ENCODE peak calls at places on chromosomes 11 and 22, in ten cellular contexts. W, U, G, K, Y, L, R, N, V and B are unnamed samples.

GRCh38 chr11:60995798-60996197 is 24.3 kb downstream of the CD6 start:
- DNase-seq in W (no peak), U (no peak), G (no peak), K (no peak), Y (no peak), L (no peak), R (no peak), N (no peak), V (no peak), B (no peak)

GRCh38 chr22:46934746-46935491 is 172.5 kb downstream of the TBC1D22A start:
- DNase-seq in W (peak; percentile 56), U (peak; percentile 55), G (no peak), K (peak; percentile 96), Y (no peak), L (no peak), R (no peak), N (no peak), V (no peak), B (peak; percentile 97)

GRCh38 chr11:12472401-12473065 is 95.2 kb downstream of the PARVA start:
- DNase-seq in W (no peak), U (no peak), G (peak; percentile 38), K (no peak), Y (no peak), L (no peak), R (no peak), N (no peak), V (no peak), B (no peak)

GRCh38 chr11:68686486-68686885 is 2.1 kb downstream of the GAL start:
- DNase-seq in W (no peak), U (no peak), G (no peak), K (no peak), Y (no peak), L (no peak), R (no peak), N (no peak), V (no peak), B (no peak)

GRCh38 chr11:1544536-1544935 is 27.5 kb downstream of the DUSP8 start:
- DNase-seq in W (no peak), U (no peak), G (no peak), K (no peak), Y (peak; percentile 3), L (no peak), R (no peak), N (no peak), V (no peak), B (no peak)

GRCh38 chr22:46663001-46663400 is 42.8 kb downstream of the GRAMD4 start:
- DNase-seq in W (no peak), U (no peak), G (no peak), K (no peak), Y (no peak), L (no peak), R (no peak), N (no peak), V (no peak), B (no peak)

GRCh38 chr11:6576471-6577373 is 26.7 kb downstream of the RRP8 start:
- DNase-seq in W (no peak), U (no peak), G (no peak), K (peak; percentile 66), Y (no peak), L (no peak), R (no peak), N (no peak), V (peak; percentile 95), B (peak; percentile 31)

GRCh38 chr11:6862961-6863360 is at the start of gene OR10A2:
- DNase-seq in W (no peak), U (no peak), G (no peak), K (peak; percentile 12), Y (no peak), L (no peak), R (no peak), N (no peak), V (no peak), B (no peak)

GRCh38 chr11:84345597-84345996 is 1059.4 kb upstream of the CCDC90B start:
- DNase-seq in W (no peak), U (no peak), G (no peak), K (no peak), Y (no peak), L (no peak), R (no peak), N (no peak), V (no peak), B (no peak)